ENCODE peak calls at places on chromosomes 2 and 18, in nine cellular contexts. One of them, this sample, is unnamed.

GRCh38 chr2:238601433-238602222 is 174.9 kb downstream of the ASB1 start:
- DNase-seq in GM10248: no peak
- DNase-seq in colonic mucosa: no peak
- DNase-seq in ecto neural progenitor cell: no peak
- DNase-seq in HTR-8/SVneo: no peak
- DNase-seq in posterior vena cava: peak; percentile 85
- DNase-seq in activated CD4-positive, alpha-beta T cell treated with anti-CD3 and anti-CD28 coated beads for 24 hours: no peak
- DNase-seq in adipocyte: peak; percentile 75
- DNase-seq in COLO829: no peak
- DNase-seq in this sample: no peak

GRCh38 chr2:204720874-204721273 is 175.6 kb downstream of the PARD3B start:
- DNase-seq in GM10248: no peak
- DNase-seq in colonic mucosa: no peak
- DNase-seq in ecto neural progenitor cell: no peak
- DNase-seq in HTR-8/SVneo: no peak
- DNase-seq in posterior vena cava: no peak
- DNase-seq in activated CD4-positive, alpha-beta T cell treated with anti-CD3 and anti-CD28 coated beads for 24 hours: no peak
- DNase-seq in adipocyte: no peak
- DNase-seq in COLO829: no peak
- DNase-seq in this sample: no peak

GRCh38 chr18:62711781-62712180 is 3.6 kb upstream of the PHLPP1 start:
- DNase-seq in GM10248: no peak
- DNase-seq in colonic mucosa: no peak
- DNase-seq in ecto neural progenitor cell: no peak
- DNase-seq in HTR-8/SVneo: no peak
- DNase-seq in posterior vena cava: no peak
- DNase-seq in activated CD4-positive, alpha-beta T cell treated with anti-CD3 and anti-CD28 coated beads for 24 hours: no peak
- DNase-seq in adipocyte: no peak
- DNase-seq in COLO829: no peak
- DNase-seq in this sample: no peak

GRCh38 chr2:50535971-50536759 is 495.8 kb downstream of the NRXN1 start:
- DNase-seq in GM10248: no peak
- DNase-seq in colonic mucosa: no peak
- DNase-seq in ecto neural progenitor cell: no peak
- DNase-seq in HTR-8/SVneo: peak; percentile 10
- DNase-seq in posterior vena cava: no peak
- DNase-seq in activated CD4-positive, alpha-beta T cell treated with anti-CD3 and anti-CD28 coated beads for 24 hours: no peak
- DNase-seq in adipocyte: peak; percentile 69
- DNase-seq in COLO829: peak; percentile 1
- DNase-seq in this sample: no peak

GRCh38 chr2:208565690-208566421 is 159.3 kb downstream of the PTH2R start:
- DNase-seq in GM10248: no peak
- DNase-seq in colonic mucosa: no peak
- DNase-seq in ecto neural progenitor cell: no peak
- DNase-seq in HTR-8/SVneo: no peak
- DNase-seq in posterior vena cava: no peak
- DNase-seq in activated CD4-positive, alpha-beta T cell treated with anti-CD3 and anti-CD28 coated beads for 24 hours: no peak
- DNase-seq in adipocyte: no peak
- DNase-seq in COLO829: no peak
- DNase-seq in this sample: no peak

GRCh38 chr2:61179701-61180639 is 18.0 kb downstream of the C2orf74 start:
- DNase-seq in GM10248: no peak
- DNase-seq in colonic mucosa: peak; percentile 40
- DNase-seq in ecto neural progenitor cell: no peak
- DNase-seq in HTR-8/SVneo: no peak
- DNase-seq in posterior vena cava: peak; percentile 91
- DNase-seq in activated CD4-positive, alpha-beta T cell treated with anti-CD3 and anti-CD28 coated beads for 24 hours: no peak
- DNase-seq in adipocyte: peak; percentile 44
- DNase-seq in COLO829: no peak
- DNase-seq in this sample: no peak

GRCh38 chr2:55364189-55365055 is 55.2 kb downstream of the CCDC88A start:
- DNase-seq in GM10248: no peak
- DNase-seq in colonic mucosa: peak; percentile 26
- DNase-seq in ecto neural progenitor cell: no peak
- DNase-seq in HTR-8/SVneo: peak; percentile 14
- DNase-seq in posterior vena cava: no peak
- DNase-seq in activated CD4-positive, alpha-beta T cell treated with anti-CD3 and anti-CD28 coated beads for 24 hours: no peak
- DNase-seq in adipocyte: peak; percentile 96
- DNase-seq in COLO829: peak; percentile 92
- DNase-seq in this sample: no peak

GRCh38 chr18:69367104-69367503 is 33.6 kb upstream of the DOK6 start:
- DNase-seq in GM10248: no peak
- DNase-seq in colonic mucosa: no peak
- DNase-seq in ecto neural progenitor cell: no peak
- DNase-seq in HTR-8/SVneo: no peak
- DNase-seq in posterior vena cava: no peak
- DNase-seq in activated CD4-positive, alpha-beta T cell treated with anti-CD3 and anti-CD28 coated beads for 24 hours: no peak
- DNase-seq in adipocyte: no peak
- DNase-seq in COLO829: no peak
- DNase-seq in this sample: no peak

GRCh38 chr2:112636605-112637288 is 9.0 kb upstream of the SLC20A1 start:
- DNase-seq in GM10248: peak; percentile 60
- DNase-seq in colonic mucosa: no peak
- DNase-seq in ecto neural progenitor cell: no peak
- DNase-seq in HTR-8/SVneo: no peak
- DNase-seq in posterior vena cava: no peak
- DNase-seq in activated CD4-positive, alpha-beta T cell treated with anti-CD3 and anti-CD28 coated beads for 24 hours: no peak
- DNase-seq in adipocyte: no peak
- DNase-seq in COLO829: no peak
- DNase-seq in this sample: no peak

This sample was measured in CD4-positive, CD25-positive, alpha-beta regulatory T cell.